ENCODE peak calls at places on chromosomes 11 and 22, in ten cellular contexts. U, T, D, Z, A, Q, P, V, E and X are unnamed samples. For H3K27me3 and H3K4me1, the result is how much of the 10 kb centered on the place peaks cover.

GRCh38 chr22:30605449-30606110 is 1.4 kb upstream of the TCN2 start:
- DNase-seq in U (peak), T (no peak), D (peak), Z (peak), A (no peak), Q (peak), P (no peak), V (no peak), E (peak), X (peak)

GRCh38 chr11:124113890-124114289 is 1.4 kb upstream of the VWA5A start:
- DNase-seq in U (peak), T (no peak), D (no peak), Z (no peak), A (no peak), Q (no peak), P (no peak), V (no peak), E (peak), X (no peak)

GRCh38 chr11:130397780-130398179 is 30.6 kb downstream of the ADAMTS8 start:
- DNase-seq in U (no peak), T (no peak), D (no peak), Z (no peak), A (no peak), Q (no peak), P (no peak), V (no peak), E (no peak), X (no peak)

GRCh38 chr11:69861901-69862300 is 42.7 kb upstream of the FGF3 start:
- DNase-seq in U (no peak), T (no peak), D (no peak), Z (no peak), A (peak), Q (no peak), P (no peak), V (no peak), E (no peak), X (no peak)

GRCh38 chr11:117908261-117908895 is 20.8 kb downstream of the TMPRSS13 start:
- DNase-seq in U (no peak), T (no peak), D (no peak), Z (no peak), A (no peak), Q (no peak), P (no peak), V (peak), E (peak), X (no peak)

GRCh38 chr11:6925636-6926207 is 504 bp upstream of the ZNF215 start:
- DNase-seq in U (peak), T (no peak), D (no peak), Z (no peak), A (no peak), Q (no peak), P (no peak), V (no peak), E (no peak), X (no peak)

GRCh38 chr11:8941341-8942103 is 1.3 kb downstream of the ASCL3 start:
- DNase-seq in U (no peak), T (no peak), D (no peak), Z (no peak), A (no peak), Q (no peak), P (peak), V (no peak), E (no peak), X (no peak)

GRCh38 chr11:66334605-66335442 is 1.4 kb downstream of the RIN1 start:
- DNase-seq in U (no peak), T (peak), D (peak), Z (no peak), A (peak), Q (no peak), P (peak), V (peak), E (no peak), X (no peak)

GRCh38 chr11:65501530-65502273 is 2.9 kb downstream of the MALAT1 start:
- DNase-seq in U (peak), T (no peak), D (peak), Z (no peak), A (no peak), Q (no peak), P (no peak), V (no peak), E (peak), X (no peak)

GRCh38 chr11:57426754-57427691 is at the start of gene SLC43A3:
- DNase-seq in U (peak), T (peak), D (peak), Z (peak), A (peak), Q (no peak), P (peak), V (no peak), E (peak), X (peak)

GRCh38 chr11:118059231-118059940 is 17.5 kb upstream of the TMPRSS4 start:
- DNase-seq in U (no peak), T (no peak), D (no peak), Z (no peak), A (no peak), Q (no peak), P (peak), V (no peak), E (peak), X (no peak)

GRCh38 chr11:126808851-126809250 is 191.7 kb downstream of the KIRREL3 start:
- DNase-seq in U (no peak), T (no peak), D (no peak), Z (no peak), A (no peak), Q (no peak), P (no peak), V (no peak), E (no peak), X (no peak)

GRCh38 chr11:117595440-117595839 is 201.6 kb downstream of the DSCAML1 start:
- DNase-seq in U (no peak), T (no peak), D (no peak), Z (no peak), A (no peak), Q (no peak), P (no peak), V (no peak), E (no peak), X (no peak)

GRCh38 chr22:44348963-44349950 is 36.5 kb upstream of the SHISAL1 start:
- DNase-seq in U (no peak), T (no peak), D (no peak), Z (no peak), A (no peak), Q (no peak), P (no peak), V (no peak), E (no peak), X (no peak)

DNA sequence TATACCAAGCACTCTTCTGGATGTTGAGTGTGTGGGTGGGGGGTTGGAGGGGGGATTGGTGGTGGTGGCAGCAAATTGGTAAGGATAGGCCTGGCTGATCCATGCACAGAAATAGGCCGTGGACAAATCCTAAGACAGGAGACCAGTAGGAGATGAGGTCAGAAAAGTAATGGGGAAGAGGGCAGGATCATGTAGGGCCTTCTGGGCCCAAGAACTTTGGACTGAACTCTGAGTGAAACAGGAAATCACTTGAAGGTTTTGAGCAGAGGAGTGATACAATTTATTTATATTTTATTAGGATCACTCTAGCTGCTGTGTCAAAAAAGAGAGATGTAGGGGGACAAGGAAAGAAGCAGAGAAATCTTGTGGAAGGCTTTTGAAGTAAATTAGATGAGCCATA is 28.7 kb downstream of the TSG101 start:
- DNase-seq in U (no peak), T (no peak), D (no peak), Z (no peak), A (no peak), Q (no peak), P (no peak), V (no peak), E (no peak), X (no peak)
- H3K27me3 ChIP-seq in U (under half), T (under half), D (under half), Z (under half), A (under half), Q (under half), P (under half), V (under half), E (under half), X (under half)

DNA sequence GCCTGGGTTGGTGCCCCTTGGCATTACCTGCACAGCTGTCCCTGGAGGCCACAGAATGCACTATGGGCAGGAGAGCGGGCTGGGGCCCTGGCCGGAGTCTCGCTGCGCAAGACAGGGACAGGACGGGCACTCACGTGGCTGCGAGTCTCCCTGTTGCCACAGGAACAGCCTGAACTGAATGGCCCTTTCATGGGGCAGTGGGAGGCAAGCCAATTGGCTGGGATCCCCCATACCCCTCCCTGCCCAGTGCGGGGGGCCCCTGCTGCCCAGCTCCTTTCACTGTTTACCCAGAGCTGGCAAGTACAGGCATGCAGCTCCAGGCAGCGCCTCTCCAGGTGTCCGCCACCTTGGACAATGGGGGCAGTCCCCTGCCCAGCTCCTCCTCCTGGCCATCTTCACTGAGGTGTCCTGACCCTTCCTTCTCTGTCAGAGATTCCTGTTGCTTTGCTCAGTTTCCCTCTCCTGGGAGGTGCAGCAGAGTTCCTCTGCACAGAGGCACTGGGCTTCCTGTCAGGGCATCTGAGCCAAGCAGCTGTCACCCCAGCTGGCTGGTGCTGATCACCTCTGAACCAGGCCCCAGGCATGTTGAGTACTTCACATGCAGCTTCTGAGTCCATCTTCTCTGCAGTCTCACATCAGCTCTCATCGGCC is 5.2 kb downstream of the USP2 start:
- DNase-seq in U (peak), T (peak), D (no peak), Z (peak), A (no peak), Q (no peak), P (no peak), V (peak), E (no peak), X (no peak)
- H3K4me3 ChIP-seq in U (no peak), T (no peak), D (peak), Z (peak), A (no peak), Q (no peak), P (no peak), V (no peak), E (no peak), X (no peak)

GRCh38 chr11:74462631-74463030 is 4.7 kb downstream of the KCNE3 start:
- DNase-seq in U (no peak), T (no peak), D (no peak), Z (no peak), A (no peak), Q (no peak), P (no peak), V (no peak), E (no peak), X (no peak)

GRCh38 chr11:74466916-74467885 is at the start of gene KCNE3:
- DNase-seq in U (no peak), T (peak), D (peak), Z (no peak), A (no peak), Q (no peak), P (peak), V (no peak), E (peak), X (no peak)

GRCh38 chr11:74464746-74465145 is 2.6 kb downstream of the KCNE3 start:
- DNase-seq in U (no peak), T (no peak), D (no peak), Z (no peak), A (no peak), Q (no peak), P (no peak), V (no peak), E (no peak), X (no peak)

GRCh38 chr11:74463216-74463615 is 4.1 kb downstream of the KCNE3 start:
- DNase-seq in U (no peak), T (no peak), D (no peak), Z (no peak), A (no peak), Q (no peak), P (no peak), V (no peak), E (no peak), X (no peak)

DNA sequence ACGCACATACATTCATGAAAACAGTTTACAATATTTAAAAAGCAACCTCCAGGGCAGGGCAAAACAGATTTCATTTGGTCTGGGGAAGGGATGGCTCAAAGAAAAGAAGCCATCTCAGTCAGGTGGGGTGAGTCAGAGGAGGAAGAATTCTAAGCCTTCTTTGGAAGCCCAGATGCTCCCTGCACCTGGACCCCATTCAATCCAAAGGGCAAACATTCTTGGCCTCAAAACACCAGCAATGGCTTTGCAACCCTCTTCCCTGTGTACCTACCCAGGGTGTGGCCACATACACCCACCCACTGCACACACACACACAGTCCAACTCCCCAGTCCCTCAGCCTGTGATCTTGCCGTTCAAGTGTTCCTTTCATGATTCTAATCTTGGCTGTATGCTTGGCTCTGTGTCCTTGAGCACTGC is 2.0 kb downstream of the KCNE3 start:
- DNase-seq in U (no peak), T (no peak), D (no peak), Z (no peak), A (no peak), Q (no peak), P (no peak), V (no peak), E (peak), X (no peak)
- H3K4me1 ChIP-seq in U (under half), T (under half), D (under half), Z (under half), A (under half), Q (under half), P (under half), V (under half), E (under half), X (under half)

DNA sequence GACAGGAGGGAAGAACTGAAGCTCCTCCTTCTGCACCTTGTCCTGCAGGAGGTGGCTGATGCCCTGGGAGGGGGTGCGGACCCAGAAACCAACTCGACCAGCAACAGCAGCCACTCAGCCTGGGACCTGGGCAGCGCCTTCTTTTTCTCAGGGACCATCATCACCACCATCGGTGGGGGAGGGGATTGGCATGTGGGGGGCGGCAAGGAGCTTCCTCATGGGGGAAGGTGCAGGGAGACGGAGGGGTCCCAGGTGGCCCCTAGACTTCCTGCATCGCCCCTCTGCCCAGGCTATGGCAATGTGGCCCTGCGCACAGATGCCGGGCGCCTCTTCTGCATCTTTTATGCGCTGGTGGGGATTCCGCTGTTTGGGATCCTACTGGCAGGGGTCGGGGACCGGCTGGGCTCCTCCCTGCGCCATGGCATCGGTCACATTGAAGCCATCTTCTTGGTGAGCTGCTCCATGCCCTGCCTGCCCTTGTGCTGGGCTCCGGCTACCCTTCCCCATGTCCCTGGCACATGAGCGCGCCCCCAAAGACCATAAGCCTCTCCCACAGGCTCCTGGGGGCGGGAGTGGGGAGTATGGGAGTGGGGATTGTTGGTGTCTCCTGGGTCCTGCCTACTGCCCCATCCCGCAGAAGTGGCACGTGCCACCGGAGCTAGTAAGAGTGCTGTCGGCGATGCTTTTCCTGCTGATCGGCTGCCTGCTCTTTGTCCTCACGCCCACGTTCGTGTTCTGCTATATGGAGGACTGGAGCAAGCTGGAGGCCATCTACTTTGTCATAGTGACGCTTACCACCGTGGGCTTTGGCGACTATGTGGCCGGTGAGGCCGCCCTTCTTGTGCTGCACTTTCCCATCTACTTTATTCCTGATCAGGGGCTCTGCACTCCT is 3.1 kb upstream of the CATSPERZ start:
- DNase-seq in U (no peak), T (no peak), D (no peak), Z (no peak), A (no peak), Q (no peak), P (no peak), V (no peak), E (no peak), X (no peak)
- H3K27me3 ChIP-seq in U (under half), T (half or more), D (under half), Z (half or more), A (half or more), Q (half or more), P (under half), V (under half), E (half or more), X (half or more)

GRCh38 chr11:10930224-10930960 is 72.5 kb upstream of the ZBED5 start:
- DNase-seq in U (peak), T (no peak), D (no peak), Z (no peak), A (no peak), Q (no peak), P (no peak), V (no peak), E (peak), X (no peak)
- H3K4me3 ChIP-seq in U (peak), T (peak), D (peak), Z (peak), A (peak), Q (peak), P (peak), V (peak), E (peak), X (peak)